ENCODE peak calls at places on chromosomes 4 and X, in eight cellular contexts. One of them, this sample, is unnamed.
A peak's percentile ranks its signal among the peaks of the same experiment; 100 is the strongest.

GRCh38 chrX:9130031-9130430 is 96.1 kb upstream of the FAM9B start:
- DNase-seq in SK-N-SH: no peak
- DNase-seq in ascending aorta: no peak
- DNase-seq in IMR-90: no peak
- DNase-seq in fibroblast of lung: no peak
- DNase-seq in kidney: no peak
- DNase-seq in uterus: no peak
- DNase-seq in astrocyte of the spinal cord: no peak
- DNase-seq in this sample: no peak

GRCh38 chr4:127782275-127783025 is at the start of gene HSPA4L:
- DNase-seq in SK-N-SH: no peak
- DNase-seq in ascending aorta: peak; percentile 76
- DNase-seq in IMR-90: peak; percentile 45
- DNase-seq in fibroblast of lung: peak; percentile 65
- DNase-seq in kidney: peak; percentile 76
- DNase-seq in uterus: peak; percentile 49
- DNase-seq in astrocyte of the spinal cord: peak; percentile 37
- DNase-seq in this sample: peak; percentile 11

GRCh38 chr4:2269206-2269531 is 7.3 kb upstream of the MXD4 start:
- DNase-seq in SK-N-SH: peak; percentile 42
- DNase-seq in ascending aorta: no peak
- DNase-seq in IMR-90: no peak
- DNase-seq in fibroblast of lung: no peak
- DNase-seq in kidney: peak; percentile 58
- DNase-seq in uterus: no peak
- DNase-seq in astrocyte of the spinal cord: no peak
- DNase-seq in this sample: no peak

GRCh38 chr4:106502106-106502699 is 133.6 kb upstream of the GIMD1 start:
- DNase-seq in SK-N-SH: peak; percentile 62
- DNase-seq in ascending aorta: peak; percentile 63
- DNase-seq in IMR-90: peak; percentile 55
- DNase-seq in fibroblast of lung: peak; percentile 62
- DNase-seq in kidney: no peak
- DNase-seq in uterus: no peak
- DNase-seq in astrocyte of the spinal cord: peak; percentile 64
- DNase-seq in this sample: peak; percentile 80

GRCh38 chrX:75522565-75523411 is at the start of gene ZDHHC15:
- DNase-seq in SK-N-SH: peak; percentile 64
- DNase-seq in ascending aorta: peak; percentile 81
- DNase-seq in IMR-90: no peak
- DNase-seq in fibroblast of lung: peak; percentile 18
- DNase-seq in kidney: peak; percentile 87
- DNase-seq in uterus: peak; percentile 56
- DNase-seq in astrocyte of the spinal cord: peak; percentile 35
- DNase-seq in this sample: peak; percentile 6

GRCh38 chr4:53854991-53855885 is 209.2 kb downstream of the CHIC2 start:
- DNase-seq in SK-N-SH: no peak
- DNase-seq in ascending aorta: no peak
- DNase-seq in IMR-90: peak; percentile 60
- DNase-seq in fibroblast of lung: peak; percentile 53
- DNase-seq in kidney: no peak
- DNase-seq in uterus: no peak
- DNase-seq in astrocyte of the spinal cord: peak; percentile 40
- DNase-seq in this sample: peak; percentile 62

GRCh38 chr4:8745036-8745827 is 126.4 kb downstream of the HMX1 start:
- DNase-seq in SK-N-SH: peak; percentile 49
- DNase-seq in ascending aorta: peak; percentile 45
- DNase-seq in IMR-90: no peak
- DNase-seq in fibroblast of lung: no peak
- DNase-seq in kidney: peak; percentile 31
- DNase-seq in uterus: no peak
- DNase-seq in astrocyte of the spinal cord: no peak
- DNase-seq in this sample: no peak

GRCh38 chrX:40573763-40574162 is 7.0 kb upstream of the ATP6AP2 start:
- DNase-seq in SK-N-SH: no peak
- DNase-seq in ascending aorta: no peak
- DNase-seq in IMR-90: peak; percentile 11
- DNase-seq in fibroblast of lung: peak; percentile 7
- DNase-seq in kidney: no peak
- DNase-seq in uterus: no peak
- DNase-seq in astrocyte of the spinal cord: no peak
- DNase-seq in this sample: peak; percentile 24

GRCh38 chr4:43379001-43379400 is 486.5 kb downstream of the GRXCR1 start:
- DNase-seq in SK-N-SH: no peak
- DNase-seq in ascending aorta: no peak
- DNase-seq in IMR-90: no peak
- DNase-seq in fibroblast of lung: no peak
- DNase-seq in kidney: no peak
- DNase-seq in uterus: no peak
- DNase-seq in astrocyte of the spinal cord: no peak
- DNase-seq in this sample: no peak

GRCh38 chrX:16658284-16658683 is 8.3 kb downstream of the S100G start:
- DNase-seq in SK-N-SH: no peak
- DNase-seq in ascending aorta: no peak
- DNase-seq in IMR-90: peak; percentile 80
- DNase-seq in fibroblast of lung: peak; percentile 24
- DNase-seq in kidney: no peak
- DNase-seq in uterus: no peak
- DNase-seq in astrocyte of the spinal cord: peak; percentile 61
- DNase-seq in this sample: no peak

GRCh38 chr4:21032246-21032645 is 332.0 kb downstream of the PACRGL start:
- DNase-seq in SK-N-SH: no peak
- DNase-seq in ascending aorta: no peak
- DNase-seq in IMR-90: no peak
- DNase-seq in fibroblast of lung: no peak
- DNase-seq in kidney: no peak
- DNase-seq in uterus: no peak
- DNase-seq in astrocyte of the spinal cord: peak; percentile 47
- DNase-seq in this sample: peak; percentile 3

GRCh38 chrX:10579753-10580060 is 40.7 kb downstream of the MID1 start:
- DNase-seq in SK-N-SH: no peak
- DNase-seq in ascending aorta: no peak
- DNase-seq in IMR-90: peak; percentile 37
- DNase-seq in fibroblast of lung: peak; percentile 39
- DNase-seq in kidney: no peak
- DNase-seq in uterus: no peak
- DNase-seq in astrocyte of the spinal cord: peak; percentile 81
- DNase-seq in this sample: no peak
- H3K4me3 ChIP-seq in SK-N-SH: no peak overlapping the region
- H3K4me3 ChIP-seq in ascending aorta: peak overlapping the region; percentile 13
- H3K4me3 ChIP-seq in IMR-90: peak overlapping the region; percentile 29
- H3K4me3 ChIP-seq in fibroblast of lung: peak overlapping the region; percentile 42
- H3K4me3 ChIP-seq in kidney: peak overlapping the region; percentile 47
- H3K4me3 ChIP-seq in uterus: no peak overlapping the region
- H3K4me3 ChIP-seq in astrocyte of the spinal cord: peak overlapping the region; percentile 20
- H3K4me3 ChIP-seq in this sample: no peak overlapping the region

DNA sequence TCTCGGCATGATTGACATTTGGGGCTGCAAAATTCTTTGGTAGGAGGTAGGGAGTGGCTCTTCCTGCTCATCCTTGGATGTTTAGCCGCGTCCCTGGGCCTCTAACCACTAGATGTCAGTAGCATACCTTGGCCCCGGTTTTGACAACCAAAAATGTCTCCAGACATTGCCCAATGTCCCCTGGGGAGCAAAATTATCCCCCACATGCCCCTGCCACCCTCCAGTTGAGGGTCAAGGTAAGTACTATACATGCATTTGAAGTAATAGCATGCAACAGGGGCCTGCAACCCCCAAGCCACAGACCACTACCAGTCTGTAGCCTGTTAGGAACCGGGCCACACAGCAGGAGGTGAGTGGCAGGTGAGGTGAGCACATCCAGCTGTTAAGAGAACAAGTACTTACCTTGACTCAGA is 17.6 kb upstream of the KIAA1210 start:
- DNase-seq in SK-N-SH: no peak
- DNase-seq in ascending aorta: no peak
- DNase-seq in IMR-90: no peak
- DNase-seq in fibroblast of lung: peak; percentile 2
- DNase-seq in kidney: no peak
- DNase-seq in uterus: no peak
- DNase-seq in astrocyte of the spinal cord: no peak
- DNase-seq in this sample: no peak
- TF ChIP-seq CTCF in SK-N-SH: peak; percentile 54
- TF ChIP-seq CTCF in ascending aorta: no peak
- TF ChIP-seq CTCF in IMR-90: peak; percentile 35
- TF ChIP-seq CTCF in fibroblast of lung: peak; percentile 48
- TF ChIP-seq CTCF in kidney: peak; percentile 15
- TF ChIP-seq CTCF in uterus: peak; percentile 27
- TF ChIP-seq CTCF in astrocyte of the spinal cord: peak; percentile 52
- TF ChIP-seq CTCF in this sample: peak; percentile 51

GRCh38 chr4:142408003-142408441 is 438.1 kb downstream of the INPP4B start:
- DNase-seq in SK-N-SH: no peak
- DNase-seq in ascending aorta: no peak
- DNase-seq in IMR-90: no peak
- DNase-seq in fibroblast of lung: peak; percentile 36
- DNase-seq in kidney: no peak
- DNase-seq in uterus: no peak
- DNase-seq in astrocyte of the spinal cord: peak; percentile 47
- DNase-seq in this sample: peak; percentile 85

GRCh38 chr4:142407569-142407968 is 438.5 kb downstream of the INPP4B start:
- DNase-seq in SK-N-SH: no peak
- DNase-seq in ascending aorta: no peak
- DNase-seq in IMR-90: no peak
- DNase-seq in fibroblast of lung: peak; percentile 21
- DNase-seq in kidney: no peak
- DNase-seq in uterus: no peak
- DNase-seq in astrocyte of the spinal cord: no peak
- DNase-seq in this sample: peak; percentile 61

GRCh38 chr4:142405021-142405991 is 440.8 kb downstream of the INPP4B start:
- DNase-seq in SK-N-SH: no peak
- DNase-seq in ascending aorta: peak; percentile 69
- DNase-seq in IMR-90: peak; percentile 68
- DNase-seq in fibroblast of lung: peak; percentile 80
- DNase-seq in kidney: peak; percentile 51
- DNase-seq in uterus: peak; percentile 40
- DNase-seq in astrocyte of the spinal cord: peak; percentile 85
- DNase-seq in this sample: peak; percentile 89

GRCh38 chr4:142406051-142406549 is 440.0 kb downstream of the INPP4B start:
- DNase-seq in SK-N-SH: no peak
- DNase-seq in ascending aorta: no peak
- DNase-seq in IMR-90: no peak
- DNase-seq in fibroblast of lung: peak; percentile 18
- DNase-seq in kidney: no peak
- DNase-seq in uterus: no peak
- DNase-seq in astrocyte of the spinal cord: peak; percentile 62
- DNase-seq in this sample: no peak

DNA sequence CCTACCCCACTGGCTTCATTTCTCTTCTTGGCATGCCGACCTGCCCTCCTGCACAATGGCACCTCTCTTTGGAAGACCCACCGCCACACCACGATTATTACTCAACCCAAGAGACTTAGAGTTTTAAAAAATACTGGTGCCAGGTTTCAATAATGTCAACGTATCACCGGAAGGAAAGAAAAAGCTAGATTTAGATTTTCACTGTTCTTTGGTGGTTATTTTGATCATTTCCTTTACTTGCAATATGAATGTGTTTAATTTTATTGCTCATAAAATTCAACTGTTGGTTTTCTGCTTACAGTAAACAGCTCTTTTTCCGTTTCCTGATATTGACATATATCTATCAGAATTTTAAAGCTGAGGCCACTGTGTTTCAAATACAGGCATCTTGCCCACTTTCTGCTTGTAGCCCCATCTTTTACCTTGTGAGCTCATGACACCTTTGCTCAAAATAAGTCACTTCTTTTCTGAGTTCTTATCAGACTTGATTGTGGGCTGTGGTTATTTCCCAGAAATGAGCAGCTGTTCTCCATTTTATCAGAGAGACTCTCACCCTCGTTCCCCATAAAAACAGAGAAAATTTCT is 439.1 kb downstream of the INPP4B start:
- DNase-seq in SK-N-SH: no peak
- DNase-seq in ascending aorta: no peak
- DNase-seq in IMR-90: no peak
- DNase-seq in fibroblast of lung: no peak
- DNase-seq in kidney: no peak
- DNase-seq in uterus: no peak
- DNase-seq in astrocyte of the spinal cord: no peak
- DNase-seq in this sample: no peak
- H3K4me3 ChIP-seq in SK-N-SH: no peak overlapping the region
- H3K4me3 ChIP-seq in ascending aorta: peak overlapping the region; percentile 73
- H3K4me3 ChIP-seq in IMR-90: no peak overlapping the region
- H3K4me3 ChIP-seq in fibroblast of lung: no peak overlapping the region
- H3K4me3 ChIP-seq in kidney: no peak overlapping the region
- H3K4me3 ChIP-seq in uterus: no peak overlapping the region
- H3K4me3 ChIP-seq in astrocyte of the spinal cord: no peak overlapping the region
- H3K4me3 ChIP-seq in this sample: no peak overlapping the region

GRCh38 chr4:180150818-180151217 is 2092.4 kb upstream of the TENM3 start:
- DNase-seq in SK-N-SH: peak; percentile 0
- DNase-seq in ascending aorta: no peak
- DNase-seq in IMR-90: peak; percentile 12
- DNase-seq in fibroblast of lung: peak; percentile 36
- DNase-seq in kidney: no peak
- DNase-seq in uterus: no peak
- DNase-seq in astrocyte of the spinal cord: peak; percentile 13
- DNase-seq in this sample: no peak
- TF ChIP-seq CTCF in SK-N-SH: peak; percentile 63
- TF ChIP-seq CTCF in ascending aorta: no peak
- TF ChIP-seq CTCF in IMR-90: peak; percentile 39
- TF ChIP-seq CTCF in fibroblast of lung: no peak
- TF ChIP-seq CTCF in kidney: no peak
- TF ChIP-seq CTCF in uterus: no peak
- TF ChIP-seq CTCF in astrocyte of the spinal cord: peak; percentile 39
- TF ChIP-seq CTCF in this sample: no peak

This sample was measured in foreskin fibroblast.